ENCODE peak calls at places on chromosomes 7 and 10, in nine cellular contexts. One of them, this sample, is unnamed.

GRCh38 chr10:101840741-101841453 is 2.7 kb downstream of the KCNIP2 start:
- DNase-seq in astrocyte of the spinal cord: peak
- DNase-seq in endodermal cell: peak
- DNase-seq in BJ: peak
- DNase-seq in cardiac muscle cell: peak
- DNase-seq in tibial artery: peak
- DNase-seq in Panc1: no peak
- DNase-seq in fibroblast of mammary gland: peak
- DNase-seq in astrocyte: peak
- DNase-seq in this sample: peak

GRCh38 chr10:133475821-133476640 is 22.3 kb downstream of the SCART1 start:
- DNase-seq in astrocyte of the spinal cord: no peak
- DNase-seq in endodermal cell: no peak
- DNase-seq in BJ: no peak
- DNase-seq in cardiac muscle cell: no peak
- DNase-seq in tibial artery: no peak
- DNase-seq in Panc1: no peak
- DNase-seq in fibroblast of mammary gland: no peak
- DNase-seq in astrocyte: no peak
- DNase-seq in this sample: no peak

GRCh38 chr10:6878067-6878412 is 298.0 kb upstream of the PRKCQ start:
- DNase-seq in astrocyte of the spinal cord: peak
- DNase-seq in endodermal cell: peak
- DNase-seq in BJ: no peak
- DNase-seq in cardiac muscle cell: no peak
- DNase-seq in tibial artery: no peak
- DNase-seq in Panc1: no peak
- DNase-seq in fibroblast of mammary gland: peak
- DNase-seq in astrocyte: peak
- DNase-seq in this sample: no peak

GRCh38 chr10:103847909-103848468 is 7.4 kb downstream of the SH3PXD2A start:
- DNase-seq in astrocyte of the spinal cord: no peak
- DNase-seq in endodermal cell: peak
- DNase-seq in BJ: no peak
- DNase-seq in cardiac muscle cell: no peak
- DNase-seq in tibial artery: no peak
- DNase-seq in Panc1: no peak
- DNase-seq in fibroblast of mammary gland: no peak
- DNase-seq in astrocyte: no peak
- DNase-seq in this sample: no peak

GRCh38 chr10:60395711-60396110 is 6.0 kb upstream of the ANK3 start:
- DNase-seq in astrocyte of the spinal cord: no peak
- DNase-seq in endodermal cell: no peak
- DNase-seq in BJ: no peak
- DNase-seq in cardiac muscle cell: no peak
- DNase-seq in tibial artery: no peak
- DNase-seq in Panc1: no peak
- DNase-seq in fibroblast of mammary gland: no peak
- DNase-seq in astrocyte: no peak
- DNase-seq in this sample: no peak

GRCh38 chr10:126270116-126270515 is 118.2 kb downstream of the ADAM12 start:
- DNase-seq in astrocyte of the spinal cord: peak
- DNase-seq in endodermal cell: no peak
- DNase-seq in BJ: no peak
- DNase-seq in cardiac muscle cell: peak
- DNase-seq in tibial artery: no peak
- DNase-seq in Panc1: no peak
- DNase-seq in fibroblast of mammary gland: peak
- DNase-seq in astrocyte: peak
- DNase-seq in this sample: no peak

GRCh38 chr7:16695621-16696237 is 49.7 kb downstream of the BZW2 start:
- DNase-seq in astrocyte of the spinal cord: peak
- DNase-seq in endodermal cell: peak
- DNase-seq in BJ: no peak
- DNase-seq in cardiac muscle cell: peak
- DNase-seq in tibial artery: no peak
- DNase-seq in Panc1: peak
- DNase-seq in fibroblast of mammary gland: peak
- DNase-seq in astrocyte: peak
- DNase-seq in this sample: peak

GRCh38 chr7:95246935-95247370 is 77.4 kb downstream of the PON1 start:
- DNase-seq in astrocyte of the spinal cord: peak
- DNase-seq in endodermal cell: peak
- DNase-seq in BJ: peak
- DNase-seq in cardiac muscle cell: peak
- DNase-seq in tibial artery: peak
- DNase-seq in Panc1: peak
- DNase-seq in fibroblast of mammary gland: peak
- DNase-seq in astrocyte: peak
- DNase-seq in this sample: peak

GRCh38 chr10:8037199-8037801 is 17.2 kb upstream of the GATA3 start:
- DNase-seq in astrocyte of the spinal cord: no peak
- DNase-seq in endodermal cell: peak
- DNase-seq in BJ: no peak
- DNase-seq in cardiac muscle cell: no peak
- DNase-seq in tibial artery: peak
- DNase-seq in Panc1: no peak
- DNase-seq in fibroblast of mammary gland: no peak
- DNase-seq in astrocyte: no peak
- DNase-seq in this sample: no peak

GRCh38 chr10:58003945-58004344 is 263.7 kb downstream of the IPMK start:
- DNase-seq in astrocyte of the spinal cord: no peak
- DNase-seq in endodermal cell: no peak
- DNase-seq in BJ: no peak
- DNase-seq in cardiac muscle cell: no peak
- DNase-seq in tibial artery: no peak
- DNase-seq in Panc1: no peak
- DNase-seq in fibroblast of mammary gland: peak
- DNase-seq in astrocyte: no peak
- DNase-seq in this sample: no peak

GRCh38 chr10:92463582-92463981 is 110.3 kb downstream of the IDE start:
- DNase-seq in astrocyte of the spinal cord: no peak
- DNase-seq in endodermal cell: no peak
- DNase-seq in BJ: no peak
- DNase-seq in cardiac muscle cell: no peak
- DNase-seq in tibial artery: no peak
- DNase-seq in Panc1: no peak
- DNase-seq in fibroblast of mammary gland: no peak
- DNase-seq in astrocyte: no peak
- DNase-seq in this sample: no peak

GRCh38 chr7:3861941-3862340 is 560.9 kb downstream of the SDK1 start:
- DNase-seq in astrocyte of the spinal cord: peak
- DNase-seq in endodermal cell: no peak
- DNase-seq in BJ: peak
- DNase-seq in cardiac muscle cell: peak
- DNase-seq in tibial artery: peak
- DNase-seq in Panc1: no peak
- DNase-seq in fibroblast of mammary gland: peak
- DNase-seq in astrocyte: peak
- DNase-seq in this sample: no peak

GRCh38 chr7:2069472-2069860 is 163.3 kb downstream of the MAD1L1 start:
- DNase-seq in astrocyte of the spinal cord: peak
- DNase-seq in endodermal cell: no peak
- DNase-seq in BJ: no peak
- DNase-seq in cardiac muscle cell: peak
- DNase-seq in tibial artery: no peak
- DNase-seq in Panc1: no peak
- DNase-seq in fibroblast of mammary gland: no peak
- DNase-seq in astrocyte: peak
- DNase-seq in this sample: peak
- H3K4me3 ChIP-seq in astrocyte of the spinal cord: no peak
- H3K4me3 ChIP-seq in endodermal cell: no peak
- H3K4me3 ChIP-seq in BJ: no peak
- H3K4me3 ChIP-seq in cardiac muscle cell: no peak
- H3K4me3 ChIP-seq in tibial artery: no peak
- H3K4me3 ChIP-seq in Panc1: no peak
- H3K4me3 ChIP-seq in fibroblast of mammary gland: no peak
- H3K4me3 ChIP-seq in astrocyte: no peak
- H3K4me3 ChIP-seq in this sample: no peak

GRCh38 chr7:84379446-84379845 is 184.9 kb upstream of the SEMA3A start:
- DNase-seq in astrocyte of the spinal cord: no peak
- DNase-seq in endodermal cell: no peak
- DNase-seq in BJ: no peak
- DNase-seq in cardiac muscle cell: no peak
- DNase-seq in tibial artery: no peak
- DNase-seq in Panc1: no peak
- DNase-seq in fibroblast of mammary gland: no peak
- DNase-seq in astrocyte: no peak
- DNase-seq in this sample: no peak
- TF ChIP-seq CTCF in astrocyte of the spinal cord: no peak
- TF ChIP-seq CTCF in endodermal cell: no peak
- TF ChIP-seq CTCF in BJ: no peak
- TF ChIP-seq CTCF in cardiac muscle cell: no peak
- TF ChIP-seq CTCF in tibial artery: no peak
- TF ChIP-seq CTCF in Panc1: no peak
- TF ChIP-seq CTCF in fibroblast of mammary gland: no peak
- TF ChIP-seq CTCF in astrocyte: no peak
- TF ChIP-seq CTCF in this sample: no peak

GRCh38 chr10:80157561-80157960 is 25.0 kb downstream of the PLAC9 start:
- DNase-seq in astrocyte of the spinal cord: no peak
- DNase-seq in endodermal cell: no peak
- DNase-seq in BJ: no peak
- DNase-seq in cardiac muscle cell: no peak
- DNase-seq in tibial artery: no peak
- DNase-seq in Panc1: no peak
- DNase-seq in fibroblast of mammary gland: no peak
- DNase-seq in astrocyte: no peak
- DNase-seq in this sample: no peak

GRCh38 chr10:80158126-80158525 is 25.6 kb downstream of the PLAC9 start:
- DNase-seq in astrocyte of the spinal cord: no peak
- DNase-seq in endodermal cell: no peak
- DNase-seq in BJ: no peak
- DNase-seq in cardiac muscle cell: no peak
- DNase-seq in tibial artery: no peak
- DNase-seq in Panc1: no peak
- DNase-seq in fibroblast of mammary gland: no peak
- DNase-seq in astrocyte: no peak
- DNase-seq in this sample: no peak

GRCh38 chr10:80159166-80159888 is 26.8 kb downstream of the PLAC9 start:
- DNase-seq in astrocyte of the spinal cord: no peak
- DNase-seq in endodermal cell: no peak
- DNase-seq in BJ: no peak
- DNase-seq in cardiac muscle cell: no peak
- DNase-seq in tibial artery: no peak
- DNase-seq in Panc1: no peak
- DNase-seq in fibroblast of mammary gland: no peak
- DNase-seq in astrocyte: no peak
- DNase-seq in this sample: no peak

GRCh38 chr10:80160361-80161128 is 28.0 kb downstream of the PLAC9 start:
- DNase-seq in astrocyte of the spinal cord: no peak
- DNase-seq in endodermal cell: no peak
- DNase-seq in BJ: no peak
- DNase-seq in cardiac muscle cell: no peak
- DNase-seq in tibial artery: no peak
- DNase-seq in Panc1: no peak
- DNase-seq in fibroblast of mammary gland: no peak
- DNase-seq in astrocyte: no peak
- DNase-seq in this sample: no peak

GRCh38 chr10:80158598-80159127 is 26.1 kb downstream of the PLAC9 start:
- DNase-seq in astrocyte of the spinal cord: peak
- DNase-seq in endodermal cell: no peak
- DNase-seq in BJ: peak
- DNase-seq in cardiac muscle cell: peak
- DNase-seq in tibial artery: peak
- DNase-seq in Panc1: peak
- DNase-seq in fibroblast of mammary gland: peak
- DNase-seq in astrocyte: peak
- DNase-seq in this sample: peak
- H3K4me3 ChIP-seq in astrocyte of the spinal cord: no peak
- H3K4me3 ChIP-seq in endodermal cell: no peak
- H3K4me3 ChIP-seq in BJ: no peak
- H3K4me3 ChIP-seq in cardiac muscle cell: no peak
- H3K4me3 ChIP-seq in tibial artery: no peak
- H3K4me3 ChIP-seq in Panc1: no peak
- H3K4me3 ChIP-seq in fibroblast of mammary gland: no peak
- H3K4me3 ChIP-seq in astrocyte: no peak
- H3K4me3 ChIP-seq in this sample: no peak

GRCh38 chr10:117483056-117483590 is 59.4 kb upstream of the EMX2 start:
- DNase-seq in astrocyte of the spinal cord: no peak
- DNase-seq in endodermal cell: no peak
- DNase-seq in BJ: no peak
- DNase-seq in cardiac muscle cell: no peak
- DNase-seq in tibial artery: no peak
- DNase-seq in Panc1: no peak
- DNase-seq in fibroblast of mammary gland: no peak
- DNase-seq in astrocyte: no peak
- DNase-seq in this sample: no peak

GRCh38 chr10:117477241-117477947 is 65.2 kb upstream of the EMX2 start:
- DNase-seq in astrocyte of the spinal cord: no peak
- DNase-seq in endodermal cell: no peak
- DNase-seq in BJ: no peak
- DNase-seq in cardiac muscle cell: no peak
- DNase-seq in tibial artery: peak
- DNase-seq in Panc1: no peak
- DNase-seq in fibroblast of mammary gland: no peak
- DNase-seq in astrocyte: no peak
- DNase-seq in this sample: no peak

GRCh38 chr10:117477961-117478670 is 64.4 kb upstream of the EMX2 start:
- DNase-seq in astrocyte of the spinal cord: peak
- DNase-seq in endodermal cell: no peak
- DNase-seq in BJ: no peak
- DNase-seq in cardiac muscle cell: peak
- DNase-seq in tibial artery: no peak
- DNase-seq in Panc1: peak
- DNase-seq in fibroblast of mammary gland: peak
- DNase-seq in astrocyte: peak
- DNase-seq in this sample: no peak

GRCh38 chr10:117476716-117477115 is 65.8 kb upstream of the EMX2 start:
- DNase-seq in astrocyte of the spinal cord: no peak
- DNase-seq in endodermal cell: no peak
- DNase-seq in BJ: no peak
- DNase-seq in cardiac muscle cell: no peak
- DNase-seq in tibial artery: no peak
- DNase-seq in Panc1: no peak
- DNase-seq in fibroblast of mammary gland: no peak
- DNase-seq in astrocyte: no peak
- DNase-seq in this sample: no peak

GRCh38 chr10:117480097-117480496 is 62.4 kb upstream of the EMX2 start:
- DNase-seq in astrocyte of the spinal cord: no peak
- DNase-seq in endodermal cell: no peak
- DNase-seq in BJ: no peak
- DNase-seq in cardiac muscle cell: no peak
- DNase-seq in tibial artery: no peak
- DNase-seq in Panc1: no peak
- DNase-seq in fibroblast of mammary gland: no peak
- DNase-seq in astrocyte: no peak
- DNase-seq in this sample: no peak
- TF ChIP-seq CTCF in astrocyte of the spinal cord: no peak
- TF ChIP-seq CTCF in endodermal cell: no peak
- TF ChIP-seq CTCF in BJ: no peak
- TF ChIP-seq CTCF in cardiac muscle cell: no peak
- TF ChIP-seq CTCF in tibial artery: no peak
- TF ChIP-seq CTCF in Panc1: no peak
- TF ChIP-seq CTCF in fibroblast of mammary gland: no peak
- TF ChIP-seq CTCF in astrocyte: no peak
- TF ChIP-seq CTCF in this sample: no peak

DNA sequence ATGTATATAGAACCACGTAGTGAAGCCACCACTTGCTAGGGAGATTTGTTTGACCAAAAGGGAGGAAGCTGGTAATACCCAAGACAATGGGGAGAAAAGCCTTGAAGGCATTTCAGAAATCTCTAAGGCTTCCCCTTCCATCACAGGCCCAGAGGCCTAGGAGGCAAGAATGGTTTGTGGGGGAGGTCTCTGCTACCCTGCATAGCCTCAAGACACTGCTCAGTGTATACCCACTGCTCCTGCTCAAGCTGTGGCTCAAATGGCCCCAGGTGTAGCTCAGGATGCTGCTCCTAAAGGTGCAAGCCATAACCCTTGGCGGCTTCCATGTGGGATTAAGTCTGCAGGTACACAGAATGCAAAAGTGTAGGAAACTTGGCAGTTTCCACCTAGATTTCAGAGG is 1105.8 kb downstream of the GATA3 start:
- DNase-seq in astrocyte of the spinal cord: no peak
- DNase-seq in endodermal cell: no peak
- DNase-seq in BJ: no peak
- DNase-seq in cardiac muscle cell: no peak
- DNase-seq in tibial artery: no peak
- DNase-seq in Panc1: no peak
- DNase-seq in fibroblast of mammary gland: no peak
- DNase-seq in astrocyte: no peak
- DNase-seq in this sample: no peak
- H3K4me3 ChIP-seq in astrocyte of the spinal cord: no peak
- H3K4me3 ChIP-seq in endodermal cell: peak
- H3K4me3 ChIP-seq in BJ: no peak
- H3K4me3 ChIP-seq in cardiac muscle cell: no peak
- H3K4me3 ChIP-seq in tibial artery: no peak
- H3K4me3 ChIP-seq in Panc1: no peak
- H3K4me3 ChIP-seq in fibroblast of mammary gland: no peak
- H3K4me3 ChIP-seq in astrocyte: no peak
- H3K4me3 ChIP-seq in this sample: no peak

This sample was measured in retinal pigment epithelial cell.